ENCODE peak calls at places on chromosomes 16 and 17, in eight cellular contexts. G, W, H, L, V, B, D and U are unnamed samples.

GRCh38 chr17:47324224-47325020 is 667 bp downstream of the EFCAB13 start:
- DNase-seq in W (peak; percentile 46), V (peak; percentile 63), H (peak; percentile 48), B (peak; percentile 62), G (peak; percentile 65), D (no peak), L (peak; percentile 93), U (peak; percentile 84)

GRCh38 chr16:29694384-29695195 is 15.6 kb downstream of the QPRT start:
- DNase-seq in B (no peak), G (no peak), L (no peak), V (no peak), D (no peak), W (no peak), H (no peak), U (peak; percentile 60)

GRCh38 chr16:74605746-74606520 is 981 bp downstream of the GLG1 start:
- DNase-seq in D (no peak), L (no peak), B (no peak), V (no peak), H (no peak), G (no peak), W (no peak), U (no peak)

GRCh38 chr16:88456356-88457292 is 3.5 kb downstream of the ZFPM1 start:
- DNase-seq in V (no peak), D (no peak), G (no peak), W (no peak), B (no peak), H (no peak), L (no peak), U (no peak)

GRCh38 chr17:13000561-13000960 is 17.3 kb downstream of the ELAC2 start:
- DNase-seq in H (no peak), W (no peak), G (no peak), D (no peak), L (no peak), B (no peak), V (no peak), U (no peak)

GRCh38 chr16:14120335-14120734 is 49.2 kb downstream of the MRTFB start:
- DNase-seq in L (no peak), V (no peak), D (no peak), W (no peak), B (no peak), G (no peak), H (no peak), U (no peak)

GRCh38 chr17:77376795-77377751 is 236.3 kb downstream of the SEC14L1 start:
- DNase-seq in G (peak; percentile 90), D (no peak), H (peak; percentile 92), V (peak; percentile 86), W (no peak), L (no peak), B (no peak), U (no peak)

GRCh38 chr16:68645494-68646388 is 631 bp downstream of the CDH3 start:
- DNase-seq in B (no peak), W (no peak), D (no peak), H (no peak), G (no peak), V (no peak), L (no peak), U (no peak)

GRCh38 chr17:38560503-38561318 is 45.0 kb downstream of the SRCIN1 start:
- DNase-seq in G (no peak), H (peak; percentile 42), D (no peak), W (no peak), L (no peak), V (no peak), B (no peak), U (no peak)

GRCh38 chr16:89845417-89845816 is 17.1 kb downstream of the SPIRE2 start:
- DNase-seq in H (no peak), W (no peak), D (no peak), V (no peak), L (no peak), B (no peak), G (no peak), U (peak; percentile 84)

GRCh38 chr17:44187131-44187899 is 543 bp downstream of the TMUB2 start:
- DNase-seq in W (no peak), G (peak; percentile 73), B (no peak), L (peak; percentile 95), H (peak; percentile 46), V (no peak), D (no peak), U (peak; percentile 92)

GRCh38 chr16:55272787-55273186 is 51.2 kb upstream of the IRX6 start:
- DNase-seq in D (no peak), W (no peak), H (no peak), V (no peak), B (no peak), G (no peak), L (no peak), U (no peak)

GRCh38 chr16:30046588-30046987 is 15.5 kb upstream of the TLCD3B start:
- DNase-seq in B (no peak), L (no peak), W (no peak), D (no peak), V (no peak), G (no peak), H (no peak), U (no peak)

GRCh38 chr17:19650826-19651225 is 2.3 kb downstream of the ALDH3A2 start:
- DNase-seq in L (no peak), D (no peak), B (no peak), G (no peak), H (peak; percentile 59), V (no peak), W (no peak), U (no peak)

GRCh38 chr17:50348522-50349240 is 2.8 kb downstream of the XYLT2 start:
- DNase-seq in L (no peak), B (no peak), D (no peak), W (no peak), G (peak; percentile 21), H (peak; percentile 53), V (peak; percentile 58), U (no peak)

GRCh38 chr17:81524063-81524864 is 3.9 kb upstream of the FSCN2 start:
- DNase-seq in G (no peak), H (no peak), V (no peak), L (no peak), W (no peak), D (no peak), B (no peak), U (no peak)

GRCh38 chr17:76054112-76054476 is 18.2 kb downstream of the SRP68 start:
- DNase-seq in V (no peak), D (no peak), H (peak; percentile 40), W (no peak), G (no peak), B (no peak), L (no peak), U (no peak)
- H3K4me3 ChIP-seq in V (no peak overlapping the region), D (peak overlapping the region; percentile 22), H (no peak overlapping the region), W (no peak overlapping the region), G (no peak overlapping the region), B (no peak overlapping the region), L (no peak overlapping the region), U (no peak overlapping the region)

GRCh38 chr17:79026345-79027273 is 2.6 kb downstream of the C1QTNF1 start:
- DNase-seq in G (peak; percentile 75), D (no peak), L (no peak), V (peak; percentile 24), B (peak; percentile 42), W (peak; percentile 21), H (peak; percentile 68), U (peak; percentile 76)
- TF ChIP-seq POLR2A in G (peak; percentile 84), D (no peak), L (no peak), V (no peak), B (no peak), W (no peak), H (no peak), U (peak; percentile 22)

DNA sequence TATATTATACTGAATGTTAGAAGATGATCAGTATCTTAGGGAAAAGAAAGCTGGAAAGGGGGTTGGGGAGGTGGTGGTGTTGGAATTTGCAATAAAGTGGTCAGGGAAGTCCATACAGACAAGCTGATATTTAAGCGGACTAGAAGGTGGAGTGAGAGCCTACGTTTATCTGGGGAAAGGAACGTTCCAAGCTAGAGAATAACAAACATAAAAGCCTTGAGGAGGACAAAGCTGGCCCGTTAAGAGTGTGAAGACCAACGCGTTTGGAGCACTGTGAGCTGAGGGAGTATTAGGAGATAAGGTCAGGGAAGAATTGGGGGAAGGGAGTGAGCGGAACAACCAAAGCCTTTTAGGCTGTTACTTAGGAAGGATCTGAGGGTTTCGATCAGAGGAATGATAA is 1.4 kb downstream of the DDX42 start:
- DNase-seq in V (no peak), D (no peak), L (no peak), G (no peak), B (no peak), H (no peak), W (no peak), U (no peak)
- H3K4me3 ChIP-seq in V (peak overlapping the region; percentile 98), D (peak overlapping the region; percentile 99), L (peak overlapping the region; percentile 81), G (no peak overlapping the region), B (peak overlapping the region; percentile 98), H (peak overlapping the region; percentile 100), W (peak overlapping the region; percentile 71), U (peak overlapping the region; percentile 86)

DNA sequence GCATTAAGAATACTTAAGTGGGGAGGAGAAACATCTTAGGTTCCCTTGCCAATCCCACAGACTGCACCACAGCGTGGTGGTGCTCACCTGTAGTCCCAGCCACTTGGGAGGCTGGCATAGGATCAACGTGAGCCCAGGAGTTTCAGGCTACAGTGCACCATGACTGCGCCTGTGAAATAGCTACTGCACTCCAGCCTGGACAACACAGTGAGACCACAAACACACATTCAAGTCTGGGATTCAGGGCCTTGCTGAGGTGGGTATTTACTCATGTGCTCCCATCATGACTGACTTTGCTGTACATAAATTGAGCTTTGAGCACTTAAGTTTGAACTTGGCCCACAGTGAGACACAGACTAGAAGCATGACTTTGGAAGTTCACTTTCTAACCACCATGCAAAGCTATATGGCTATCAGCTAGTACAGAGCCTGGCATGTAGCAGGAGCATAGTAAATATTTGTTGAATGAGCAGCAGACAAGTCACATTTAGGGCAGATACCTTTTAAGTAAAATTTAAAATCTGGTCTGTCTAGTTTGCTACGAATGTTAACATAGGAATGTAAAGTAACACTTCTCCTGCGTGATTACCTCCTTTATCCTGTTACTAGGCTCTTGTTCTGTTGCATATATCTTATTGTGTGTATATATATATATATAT is 33.5 kb downstream of the CEP95 start:
- DNase-seq in W (no peak), H (no peak), B (no peak), V (no peak), L (no peak), G (no peak), D (no peak), U (no peak)
- TF ChIP-seq POLR2A in W (no peak), H (no peak), B (no peak), V (no peak), L (no peak), G (no peak), D (no peak), U (no peak)

GRCh38 chr17:28722413-28723158 is 2.8 kb downstream of the RPL23A start:
- DNase-seq in B (no peak), D (no peak), L (no peak), V (no peak), H (no peak), W (no peak), G (no peak), U (no peak)
- H3K4me3 ChIP-seq in B (no peak overlapping the region), D (no peak overlapping the region), L (no peak overlapping the region), V (no peak overlapping the region), H (no peak overlapping the region), W (no peak overlapping the region), G (no peak overlapping the region), U (peak overlapping the region; percentile 99)